ENCODE peak calls at places on chromosomes 3 and 15, in nine cellular contexts. Z, Q, M, G, L, C, Y, F and J are unnamed samples.

GRCh38 chr3:51938780-51939425 is 2.8 kb downstream of the RRP9 start:
- DNase-seq in Z (no peak), Q (no peak), M (no peak), G (no peak), L (no peak), C (no peak), Y (no peak), F (no peak), J (no peak)

GRCh38 chr3:36707623-36708409 is 56.5 kb downstream of the DCLK3 start:
- DNase-seq in Z (no peak), Q (no peak), M (no peak), G (no peak), L (no peak), C (no peak), Y (peak), F (no peak), J (no peak)

GRCh38 chr15:62223020-62223419 is 57.9 kb upstream of the C2CD4B start:
- DNase-seq in Z (no peak), Q (no peak), M (no peak), G (no peak), L (no peak), C (no peak), Y (no peak), F (no peak), J (no peak)

GRCh38 chr3:74591946-74592345 is 22.5 kb downstream of the CNTN3 start:
- DNase-seq in Z (no peak), Q (no peak), M (no peak), G (no peak), L (no peak), C (no peak), Y (no peak), F (no peak), J (no peak)

GRCh38 chr15:93019091-93019490 is 69.9 kb downstream of the RGMA start:
- DNase-seq in Z (no peak), Q (no peak), M (no peak), G (no peak), L (no peak), C (no peak), Y (no peak), F (no peak), J (no peak)

GRCh38 chr15:92643849-92644815 is 11.4 kb downstream of the FAM174B start:
- DNase-seq in Z (no peak), Q (no peak), M (no peak), G (no peak), L (no peak), C (no peak), Y (no peak), F (no peak), J (no peak)

GRCh38 chr15:77985031-77985930 is 92.2 kb downstream of the TBC1D2B start:
- DNase-seq in Z (no peak), Q (no peak), M (no peak), G (peak), L (no peak), C (no peak), Y (no peak), F (peak), J (no peak)

GRCh38 chr15:91208366-91208765 is 108.3 kb downstream of the SV2B start:
- DNase-seq in Z (no peak), Q (no peak), M (no peak), G (no peak), L (no peak), C (no peak), Y (no peak), F (no peak), J (no peak)

GRCh38 chr3:78839710-78840109 is 928.1 kb downstream of the ROBO1 start:
- DNase-seq in Z (no peak), Q (no peak), M (no peak), G (no peak), L (no peak), C (no peak), Y (peak), F (no peak), J (no peak)

GRCh38 chr15:99589801-99590200 is 24.0 kb downstream of the MEF2A start:
- DNase-seq in Z (no peak), Q (no peak), M (no peak), G (no peak), L (no peak), C (no peak), Y (no peak), F (no peak), J (no peak)

GRCh38 chr15:67030036-67030762 is 35.2 kb upstream of the SMAD3 start:
- DNase-seq in Z (no peak), Q (no peak), M (peak), G (no peak), L (no peak), C (no peak), Y (no peak), F (no peak), J (no peak)

GRCh38 chr15:70289191-70289955 is 191.7 kb upstream of the TLE3 start:
- DNase-seq in Z (no peak), Q (no peak), M (no peak), G (no peak), L (no peak), C (no peak), Y (peak), F (no peak), J (peak)

GRCh38 chr3:54514416-54514815 is 392.1 kb downstream of the CACNA2D3 start:
- DNase-seq in Z (no peak), Q (no peak), M (no peak), G (no peak), L (no peak), C (no peak), Y (no peak), F (no peak), J (no peak)

GRCh38 chr3:71227344-71227743 is 356.2 kb downstream of the FOXP1 start:
- DNase-seq in Z (no peak), Q (no peak), M (no peak), G (no peak), L (no peak), C (no peak), Y (no peak), F (no peak), J (no peak)

GRCh38 chr3:4501991-4502390 is 8.8 kb downstream of the ITPR1 start:
- DNase-seq in Z (no peak), Q (no peak), M (no peak), G (no peak), L (no peak), C (no peak), Y (no peak), F (no peak), J (no peak)

GRCh38 chr3:98013428-98014349 is 21.4 kb downstream of the GABRR3 start:
- DNase-seq in Z (no peak), Q (no peak), M (no peak), G (no peak), L (no peak), C (no peak), Y (no peak), F (no peak), J (no peak)

GRCh38 chr3:134388748-134389485 is 14.7 kb upstream of the AMOTL2 start:
- DNase-seq in Z (no peak), Q (no peak), M (no peak), G (no peak), L (no peak), C (peak), Y (no peak), F (no peak), J (no peak)

GRCh38 chr3:24177201-24177600 is 232.1 kb downstream of the NR1D2 start:
- DNase-seq in Z (no peak), Q (no peak), M (no peak), G (no peak), L (no peak), C (no peak), Y (no peak), F (no peak), J (no peak)

GRCh38 chr15:68055224-68055705 is 1.1 kb downstream of the PIAS1 start:
- DNase-seq in Z (peak), Q (no peak), M (peak), G (peak), L (no peak), C (no peak), Y (peak), F (no peak), J (no peak)

GRCh38 chr3:56682458-56683121 is 475 bp downstream of the TASOR start:
- DNase-seq in Z (peak), Q (peak), M (peak), G (peak), L (peak), C (peak), Y (peak), F (peak), J (peak)

GRCh38 chr3:129596194-129597086 is 10.0 kb downstream of the PLXND1 start:
- DNase-seq in Z (no peak), Q (peak), M (no peak), G (no peak), L (no peak), C (no peak), Y (peak), F (peak), J (no peak)

GRCh38 chr15:41881925-41882688 is 11.7 kb downstream of the SPTBN5 start:
- DNase-seq in Z (no peak), Q (no peak), M (no peak), G (peak), L (no peak), C (no peak), Y (no peak), F (peak), J (no peak)

GRCh38 chr3:63135362-63135761 is 142.7 kb upstream of the SYNPR start:
- DNase-seq in Z (no peak), Q (no peak), M (no peak), G (no peak), L (no peak), C (no peak), Y (no peak), F (no peak), J (peak)

GRCh38 chr15:34851751-34852150 is 56.4 kb upstream of the ACTC1 start:
- DNase-seq in Z (no peak), Q (no peak), M (no peak), G (no peak), L (no peak), C (no peak), Y (no peak), F (no peak), J (no peak)

GRCh38 chr3:155549087-155549486 is 195.8 kb downstream of the PLCH1 start:
- DNase-seq in Z (no peak), Q (no peak), M (no peak), G (no peak), L (no peak), C (no peak), Y (no peak), F (no peak), J (no peak)